ENCODE peak calls at places on chromosomes 2 and 18, in ten cellular contexts. One of them, this sample, is unnamed.
A peak's percentile ranks its signal among the peaks of the same experiment; 100 is the strongest.

GRCh38 chr2:182366625-182367024 is 60.2 kb downstream of the PDE1A start:
- DNase-seq in Panc1: no peak
- DNase-seq in psoas muscle: peak; percentile 39
- DNase-seq in A549: peak; percentile 88
- DNase-seq in CD4-positive, CD25-positive, alpha-beta regulatory T cell: no peak
- DNase-seq in SK-N-SH: no peak
- DNase-seq in colonic mucosa: no peak
- DNase-seq in suprapubic skin: no peak
- DNase-seq in CD8-positive, alpha-beta T cell: no peak
- DNase-seq in GM23248: peak; percentile 88
- DNase-seq in this sample: no peak

GRCh38 chr2:100730290-100730868 is 89.6 kb upstream of the NPAS2 start:
- DNase-seq in suprapubic skin: no peak
- DNase-seq in Panc1: no peak
- DNase-seq in A549: peak; percentile 82
- DNase-seq in CD8-positive, alpha-beta T cell: peak; percentile 46
- DNase-seq in colonic mucosa: peak; percentile 77
- DNase-seq in psoas muscle: peak; percentile 68
- DNase-seq in SK-N-SH: peak; percentile 21
- DNase-seq in CD4-positive, CD25-positive, alpha-beta regulatory T cell: peak; percentile 49
- DNase-seq in GM23248: peak; percentile 85
- DNase-seq in this sample: peak; percentile 70

GRCh38 chr2:218839430-218839829 is 7.8 kb upstream of the PRKAG3 start:
- DNase-seq in Panc1: no peak
- DNase-seq in GM23248: peak; percentile 77
- DNase-seq in CD4-positive, CD25-positive, alpha-beta regulatory T cell: no peak
- DNase-seq in suprapubic skin: no peak
- DNase-seq in psoas muscle: peak; percentile 29
- DNase-seq in A549: no peak
- DNase-seq in colonic mucosa: no peak
- DNase-seq in CD8-positive, alpha-beta T cell: no peak
- DNase-seq in SK-N-SH: no peak
- DNase-seq in this sample: no peak

GRCh38 chr2:172375247-172375646 is 52.1 kb upstream of the ITGA6 start:
- DNase-seq in psoas muscle: no peak
- DNase-seq in CD4-positive, CD25-positive, alpha-beta regulatory T cell: no peak
- DNase-seq in CD8-positive, alpha-beta T cell: no peak
- DNase-seq in colonic mucosa: no peak
- DNase-seq in Panc1: no peak
- DNase-seq in suprapubic skin: no peak
- DNase-seq in A549: no peak
- DNase-seq in GM23248: no peak
- DNase-seq in SK-N-SH: no peak
- DNase-seq in this sample: no peak

GRCh38 chr2:144479659-144480058 is 40.3 kb downstream of the ZEB2 start:
- DNase-seq in CD8-positive, alpha-beta T cell: no peak
- DNase-seq in colonic mucosa: no peak
- DNase-seq in psoas muscle: no peak
- DNase-seq in GM23248: no peak
- DNase-seq in suprapubic skin: no peak
- DNase-seq in SK-N-SH: no peak
- DNase-seq in A549: no peak
- DNase-seq in Panc1: no peak
- DNase-seq in CD4-positive, CD25-positive, alpha-beta regulatory T cell: no peak
- DNase-seq in this sample: no peak

GRCh38 chr2:201465524-201465971 is 14.0 kb downstream of the STRADB start:
- DNase-seq in Panc1: no peak
- DNase-seq in psoas muscle: no peak
- DNase-seq in CD4-positive, CD25-positive, alpha-beta regulatory T cell: no peak
- DNase-seq in CD8-positive, alpha-beta T cell: no peak
- DNase-seq in suprapubic skin: no peak
- DNase-seq in A549: no peak
- DNase-seq in GM23248: no peak
- DNase-seq in SK-N-SH: no peak
- DNase-seq in colonic mucosa: no peak
- DNase-seq in this sample: no peak

GRCh38 chr2:4507706-4508105 is 804.3 kb downstream of the DCDC2C start:
- DNase-seq in A549: no peak
- DNase-seq in Panc1: no peak
- DNase-seq in colonic mucosa: no peak
- DNase-seq in suprapubic skin: no peak
- DNase-seq in psoas muscle: no peak
- DNase-seq in CD4-positive, CD25-positive, alpha-beta regulatory T cell: no peak
- DNase-seq in GM23248: no peak
- DNase-seq in SK-N-SH: no peak
- DNase-seq in CD8-positive, alpha-beta T cell: no peak
- DNase-seq in this sample: no peak

GRCh38 chr2:152445791-152446201 is 110.8 kb downstream of the FMNL2 start:
- DNase-seq in CD4-positive, CD25-positive, alpha-beta regulatory T cell: no peak
- DNase-seq in psoas muscle: no peak
- DNase-seq in suprapubic skin: no peak
- DNase-seq in SK-N-SH: no peak
- DNase-seq in A549: peak; percentile 24
- DNase-seq in Panc1: no peak
- DNase-seq in CD8-positive, alpha-beta T cell: no peak
- DNase-seq in colonic mucosa: no peak
- DNase-seq in GM23248: peak; percentile 94
- DNase-seq in this sample: peak; percentile 80

GRCh38 chr18:3966246-3966984 is 488.7 kb downstream of the DLGAP1 start:
- DNase-seq in psoas muscle: no peak
- DNase-seq in CD8-positive, alpha-beta T cell: no peak
- DNase-seq in SK-N-SH: no peak
- DNase-seq in colonic mucosa: no peak
- DNase-seq in CD4-positive, CD25-positive, alpha-beta regulatory T cell: no peak
- DNase-seq in A549: peak; percentile 83
- DNase-seq in Panc1: no peak
- DNase-seq in suprapubic skin: no peak
- DNase-seq in GM23248: no peak
- DNase-seq in this sample: no peak

GRCh38 chr18:7821784-7822183 is 254.7 kb downstream of the PTPRM start:
- DNase-seq in Panc1: no peak
- DNase-seq in CD4-positive, CD25-positive, alpha-beta regulatory T cell: no peak
- DNase-seq in colonic mucosa: no peak
- DNase-seq in suprapubic skin: no peak
- DNase-seq in CD8-positive, alpha-beta T cell: no peak
- DNase-seq in psoas muscle: no peak
- DNase-seq in GM23248: no peak
- DNase-seq in SK-N-SH: no peak
- DNase-seq in A549: no peak
- DNase-seq in this sample: no peak

GRCh38 chr2:103809946-103810345 is 1044.0 kb upstream of the POU3F3 start:
- DNase-seq in A549: no peak
- DNase-seq in SK-N-SH: no peak
- DNase-seq in colonic mucosa: no peak
- DNase-seq in psoas muscle: no peak
- DNase-seq in CD8-positive, alpha-beta T cell: no peak
- DNase-seq in CD4-positive, CD25-positive, alpha-beta regulatory T cell: no peak
- DNase-seq in suprapubic skin: no peak
- DNase-seq in GM23248: peak; percentile 1
- DNase-seq in Panc1: no peak
- DNase-seq in this sample: no peak

GRCh38 chr18:63182247-63182771 is 137.3 kb downstream of the BCL2 start:
- DNase-seq in SK-N-SH: no peak
- DNase-seq in CD8-positive, alpha-beta T cell: no peak
- DNase-seq in suprapubic skin: no peak
- DNase-seq in A549: no peak
- DNase-seq in psoas muscle: no peak
- DNase-seq in CD4-positive, CD25-positive, alpha-beta regulatory T cell: no peak
- DNase-seq in Panc1: no peak
- DNase-seq in GM23248: no peak
- DNase-seq in colonic mucosa: peak; percentile 46
- DNase-seq in this sample: no peak

GRCh38 chr18:63183263-63183662 is 136.3 kb downstream of the BCL2 start:
- DNase-seq in GM23248: no peak
- DNase-seq in SK-N-SH: no peak
- DNase-seq in colonic mucosa: no peak
- DNase-seq in CD8-positive, alpha-beta T cell: no peak
- DNase-seq in A549: no peak
- DNase-seq in suprapubic skin: no peak
- DNase-seq in Panc1: no peak
- DNase-seq in CD4-positive, CD25-positive, alpha-beta regulatory T cell: no peak
- DNase-seq in psoas muscle: no peak
- DNase-seq in this sample: no peak

GRCh38 chr18:63183952-63184351 is 135.6 kb downstream of the BCL2 start:
- DNase-seq in suprapubic skin: no peak
- DNase-seq in CD8-positive, alpha-beta T cell: no peak
- DNase-seq in CD4-positive, CD25-positive, alpha-beta regulatory T cell: no peak
- DNase-seq in SK-N-SH: no peak
- DNase-seq in psoas muscle: no peak
- DNase-seq in GM23248: no peak
- DNase-seq in colonic mucosa: no peak
- DNase-seq in Panc1: no peak
- DNase-seq in A549: no peak
- DNase-seq in this sample: no peak

GRCh38 chr18:63181706-63182105 is 137.9 kb downstream of the BCL2 start:
- DNase-seq in suprapubic skin: no peak
- DNase-seq in A549: no peak
- DNase-seq in colonic mucosa: no peak
- DNase-seq in Panc1: no peak
- DNase-seq in psoas muscle: no peak
- DNase-seq in SK-N-SH: no peak
- DNase-seq in GM23248: no peak
- DNase-seq in CD4-positive, CD25-positive, alpha-beta regulatory T cell: no peak
- DNase-seq in CD8-positive, alpha-beta T cell: no peak
- DNase-seq in this sample: no peak

GRCh38 chr18:63182861-63183260 is 136.7 kb downstream of the BCL2 start:
- DNase-seq in SK-N-SH: no peak
- DNase-seq in CD4-positive, CD25-positive, alpha-beta regulatory T cell: no peak
- DNase-seq in A549: no peak
- DNase-seq in GM23248: no peak
- DNase-seq in psoas muscle: no peak
- DNase-seq in Panc1: no peak
- DNase-seq in CD8-positive, alpha-beta T cell: no peak
- DNase-seq in colonic mucosa: no peak
- DNase-seq in suprapubic skin: no peak
- DNase-seq in this sample: no peak
- H3K4me1 ChIP-seq in SK-N-SH: peaks cover 5% of the 10 kb centered on the region
- H3K4me1 ChIP-seq in CD4-positive, CD25-positive, alpha-beta regulatory T cell: peaks cover 43% of the 10 kb centered on the region
- H3K4me1 ChIP-seq in A549: no peaks in the 10 kb centered on the region
- H3K4me1 ChIP-seq in GM23248: peaks cover 16% of the 10 kb centered on the region
- H3K4me1 ChIP-seq in psoas muscle: peaks cover 62% of the 10 kb centered on the region
- H3K4me1 ChIP-seq in Panc1: no peaks in the 10 kb centered on the region
- H3K4me1 ChIP-seq in CD8-positive, alpha-beta T cell: peaks cover 60% of the 10 kb centered on the region
- H3K4me1 ChIP-seq in colonic mucosa: peaks cover 33% of the 10 kb centered on the region
- H3K4me1 ChIP-seq in suprapubic skin: peaks cover 44% of the 10 kb centered on the region
- H3K4me1 ChIP-seq in this sample: peaks cover 21% of the 10 kb centered on the region

GRCh38 chr2:175004730-175004979 is 526 bp downstream of the CHN1 start:
- DNase-seq in Panc1: no peak
- DNase-seq in A549: no peak
- DNase-seq in colonic mucosa: no peak
- DNase-seq in SK-N-SH: peak; percentile 82
- DNase-seq in psoas muscle: no peak
- DNase-seq in CD4-positive, CD25-positive, alpha-beta regulatory T cell: no peak
- DNase-seq in suprapubic skin: no peak
- DNase-seq in GM23248: peak; percentile 57
- DNase-seq in CD8-positive, alpha-beta T cell: no peak
- DNase-seq in this sample: no peak
- H3K27ac ChIP-seq in Panc1: peak overlapping the region; percentile 31
- H3K27ac ChIP-seq in A549: peak overlapping the region; percentile 98
- H3K27ac ChIP-seq in colonic mucosa: peak overlapping the region; percentile 56
- H3K27ac ChIP-seq in SK-N-SH: peak overlapping the region; percentile 61
- H3K27ac ChIP-seq in psoas muscle: peak overlapping the region; percentile 0
- H3K27ac ChIP-seq in CD4-positive, CD25-positive, alpha-beta regulatory T cell: no peak overlapping the region
- H3K27ac ChIP-seq in suprapubic skin: peak overlapping the region; percentile 48
- H3K27ac ChIP-seq in GM23248: no peak overlapping the region
- H3K27ac ChIP-seq in CD8-positive, alpha-beta T cell: no peak overlapping the region
- H3K27ac ChIP-seq in this sample: no peak overlapping the region

GRCh38 chr2:203567786-203568185 is 32.7 kb upstream of the RAPH1 start:
- DNase-seq in Panc1: no peak
- DNase-seq in SK-N-SH: no peak
- DNase-seq in psoas muscle: no peak
- DNase-seq in CD8-positive, alpha-beta T cell: no peak
- DNase-seq in CD4-positive, CD25-positive, alpha-beta regulatory T cell: no peak
- DNase-seq in colonic mucosa: no peak
- DNase-seq in A549: no peak
- DNase-seq in GM23248: peak; percentile 59
- DNase-seq in suprapubic skin: no peak
- DNase-seq in this sample: no peak
- H3K4me1 ChIP-seq in Panc1: no peaks in the 10 kb centered on the region
- H3K4me1 ChIP-seq in SK-N-SH: no peaks in the 10 kb centered on the region
- H3K4me1 ChIP-seq in psoas muscle: no peaks in the 10 kb centered on the region
- H3K4me1 ChIP-seq in CD8-positive, alpha-beta T cell: no peaks in the 10 kb centered on the region
- H3K4me1 ChIP-seq in CD4-positive, CD25-positive, alpha-beta regulatory T cell: no peaks in the 10 kb centered on the region
- H3K4me1 ChIP-seq in colonic mucosa: no peaks in the 10 kb centered on the region
- H3K4me1 ChIP-seq in A549: no peaks in the 10 kb centered on the region
- H3K4me1 ChIP-seq in GM23248: peaks cover 4% of the 10 kb centered on the region
- H3K4me1 ChIP-seq in suprapubic skin: peaks cover 6% of the 10 kb centered on the region
- H3K4me1 ChIP-seq in this sample: no peaks in the 10 kb centered on the region

GRCh38 chr2:197929008-197929885 is 124.9 kb downstream of the PLCL1 start:
- DNase-seq in psoas muscle: no peak
- DNase-seq in CD8-positive, alpha-beta T cell: no peak
- DNase-seq in A549: no peak
- DNase-seq in colonic mucosa: no peak
- DNase-seq in suprapubic skin: no peak
- DNase-seq in CD4-positive, CD25-positive, alpha-beta regulatory T cell: no peak
- DNase-seq in Panc1: no peak
- DNase-seq in SK-N-SH: no peak
- DNase-seq in GM23248: no peak
- DNase-seq in this sample: no peak

GRCh38 chr2:197926673-197927072 is 122.3 kb downstream of the PLCL1 start:
- DNase-seq in A549: no peak
- DNase-seq in suprapubic skin: no peak
- DNase-seq in GM23248: no peak
- DNase-seq in CD4-positive, CD25-positive, alpha-beta regulatory T cell: no peak
- DNase-seq in psoas muscle: no peak
- DNase-seq in Panc1: no peak
- DNase-seq in SK-N-SH: no peak
- DNase-seq in colonic mucosa: no peak
- DNase-seq in CD8-positive, alpha-beta T cell: no peak
- DNase-seq in this sample: no peak

GRCh38 chr2:197927994-197928393 is 123.6 kb downstream of the PLCL1 start:
- DNase-seq in SK-N-SH: no peak
- DNase-seq in CD4-positive, CD25-positive, alpha-beta regulatory T cell: no peak
- DNase-seq in colonic mucosa: no peak
- DNase-seq in psoas muscle: no peak
- DNase-seq in GM23248: peak; percentile 34
- DNase-seq in A549: no peak
- DNase-seq in Panc1: no peak
- DNase-seq in suprapubic skin: no peak
- DNase-seq in CD8-positive, alpha-beta T cell: no peak
- DNase-seq in this sample: no peak

GRCh38 chr2:197924483-197924882 is 120.1 kb downstream of the PLCL1 start:
- DNase-seq in colonic mucosa: no peak
- DNase-seq in CD4-positive, CD25-positive, alpha-beta regulatory T cell: no peak
- DNase-seq in SK-N-SH: no peak
- DNase-seq in GM23248: no peak
- DNase-seq in A549: no peak
- DNase-seq in psoas muscle: no peak
- DNase-seq in Panc1: no peak
- DNase-seq in CD8-positive, alpha-beta T cell: no peak
- DNase-seq in suprapubic skin: no peak
- DNase-seq in this sample: no peak

DNA sequence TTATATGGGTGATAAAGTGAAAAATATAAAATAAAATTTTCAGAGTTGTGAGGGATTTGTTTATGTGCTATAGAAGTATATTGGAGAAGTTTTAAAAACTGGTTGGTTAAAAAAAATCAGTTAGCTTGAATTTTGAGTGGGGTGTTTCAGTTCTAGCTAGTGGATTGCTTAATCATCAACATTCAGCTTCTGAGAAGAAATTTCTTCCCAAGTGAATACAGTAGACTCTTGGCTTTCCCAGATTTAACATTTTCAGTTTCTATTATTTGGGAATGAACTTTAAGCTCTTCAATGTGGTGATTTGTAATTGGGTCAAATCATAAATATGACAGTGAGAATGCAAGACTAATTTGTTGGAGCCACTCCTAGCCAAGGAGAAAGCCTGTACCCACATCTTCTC is 120.8 kb downstream of the PLCL1 start:
- DNase-seq in colonic mucosa: no peak
- DNase-seq in suprapubic skin: no peak
- DNase-seq in psoas muscle: no peak
- DNase-seq in SK-N-SH: no peak
- DNase-seq in CD8-positive, alpha-beta T cell: no peak
- DNase-seq in CD4-positive, CD25-positive, alpha-beta regulatory T cell: no peak
- DNase-seq in Panc1: no peak
- DNase-seq in GM23248: no peak
- DNase-seq in A549: no peak
- DNase-seq in this sample: no peak
- H3K27ac ChIP-seq in colonic mucosa: no peak overlapping the region
- H3K27ac ChIP-seq in suprapubic skin: no peak overlapping the region
- H3K27ac ChIP-seq in psoas muscle: no peak overlapping the region
- H3K27ac ChIP-seq in SK-N-SH: no peak overlapping the region
- H3K27ac ChIP-seq in CD8-positive, alpha-beta T cell: no peak overlapping the region
- H3K27ac ChIP-seq in CD4-positive, CD25-positive, alpha-beta regulatory T cell: no peak overlapping the region
- H3K27ac ChIP-seq in Panc1: no peak overlapping the region
- H3K27ac ChIP-seq in GM23248: no peak overlapping the region
- H3K27ac ChIP-seq in A549: no peak overlapping the region
- H3K27ac ChIP-seq in this sample: no peak overlapping the region

This sample was measured in SJSA1.